ENCODE peak calls at places on chromosome 7, in seven cellular contexts. O is heart left ventricle, R is Peyer's patch, J is right lobe of liver, K is body of pancreas, Q is tibial nerve, M is prostate gland. W is an unnamed sample. For H3K4me1, the result is how much of the 10 kb centered on the place peaks cover.

GRCh38 chr7:35802649-35803048 is 1.8 kb downstream of the SEPTIN7 start:
- DNase-seq in O (no peak), R (no peak), J (no peak), K (no peak), Q (no peak), M (no peak), W (no peak)

GRCh38 chr7:142784096-142784495 is 13.3 kb downstream of the PRSS2 start:
- DNase-seq in O (no peak), R (no peak), J (no peak), K (no peak), Q (no peak), M (no peak), W (no peak)

GRCh38 chr7:94618134-94618533 is 37.8 kb downstream of the SGCE start:
- DNase-seq in O (no peak), R (no peak), J (no peak), K (no peak), Q (no peak), M (no peak), W (no peak)

GRCh38 chr7:75055830-75056431 is 17.7 kb downstream of the RCC1L start:
- DNase-seq in O (no peak), R (no peak), J (no peak), K (no peak), Q (no peak), M (no peak), W (no peak)

GRCh38 chr7:147711429-147711828 is 879.1 kb upstream of the C7orf33 start:
- DNase-seq in O (no peak), R (no peak), J (no peak), K (no peak), Q (no peak), M (no peak), W (no peak)

GRCh38 chr7:92071032-92071431 is 63.2 kb downstream of the CYP51A1 start:
- DNase-seq in O (no peak), R (no peak), J (no peak), K (no peak), Q (no peak), M (no peak), W (no peak)

GRCh38 chr7:106305732-106306131 is 20.9 kb upstream of the NAMPT start:
- DNase-seq in O (no peak), R (no peak), J (no peak), K (no peak), Q (no peak), M (no peak), W (no peak)

GRCh38 chr7:97020601-97021442 is 3.8 kb downstream of the DLX5 start:
- DNase-seq in O (no peak), R (no peak), J (no peak), K (no peak), Q (no peak), M (no peak), W (peak)

GRCh38 chr7:55274156-55274555 is 91.0 kb upstream of the LANCL2 start:
- DNase-seq in O (no peak), R (no peak), J (no peak), K (no peak), Q (no peak), M (no peak), W (peak)

GRCh38 chr7:77326131-77326530 is 90.0 kb downstream of the GSAP start:
- DNase-seq in O (no peak), R (no peak), J (no peak), K (no peak), Q (no peak), M (no peak), W (no peak)
- H3K4me1 ChIP-seq in O (half or more), R (under half), J (under half), K (under half), Q (under half), M (under half), W (half or more)

DNA sequence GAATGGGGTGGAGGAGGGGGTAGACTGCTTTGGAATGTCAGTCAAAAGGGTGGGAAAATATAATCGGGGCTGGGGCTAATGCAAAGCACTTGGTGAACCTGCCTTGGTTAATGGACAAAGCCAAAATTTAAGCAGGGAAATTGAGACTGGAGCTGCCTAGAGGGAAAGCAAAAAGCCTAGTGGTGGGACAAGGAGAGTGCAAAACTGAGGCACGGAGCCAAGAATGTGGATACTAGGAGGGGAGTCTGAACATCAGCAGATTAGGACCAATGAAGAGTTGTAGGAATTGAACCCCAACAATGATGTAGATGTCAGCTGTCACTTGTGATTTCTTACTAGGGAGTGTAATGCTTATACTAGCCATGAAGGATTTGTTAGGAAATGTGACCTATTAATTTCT is 195.9 kb downstream of the MDFIC start:
- DNase-seq in O (no peak), R (no peak), J (no peak), K (no peak), Q (no peak), M (no peak), W (no peak)
- TF ChIP-seq CTCF in O (no peak), R (no peak), J (no peak), K (peak), Q (no peak), M (no peak), W (no peak)

GRCh38 chr7:20785211-20786048 is 1.3 kb downstream of the SP8 start:
- DNase-seq in O (no peak), R (peak), J (no peak), K (peak), Q (no peak), M (peak), W (no peak)

GRCh38 chr7:20786049-20786412 is 655 bp downstream of the SP8 start:
- DNase-seq in O (no peak), R (no peak), J (no peak), K (no peak), Q (no peak), M (no peak), W (no peak)

GRCh38 chr7:20786421-20786778 is 286 bp downstream of the SP8 start:
- DNase-seq in O (no peak), R (no peak), J (no peak), K (no peak), Q (no peak), M (no peak), W (no peak)

GRCh38 chr7:20787658-20788057 is 972 bp upstream of the SP8 start:
- DNase-seq in O (no peak), R (no peak), J (no peak), K (no peak), Q (no peak), M (no peak), W (no peak)

DNA sequence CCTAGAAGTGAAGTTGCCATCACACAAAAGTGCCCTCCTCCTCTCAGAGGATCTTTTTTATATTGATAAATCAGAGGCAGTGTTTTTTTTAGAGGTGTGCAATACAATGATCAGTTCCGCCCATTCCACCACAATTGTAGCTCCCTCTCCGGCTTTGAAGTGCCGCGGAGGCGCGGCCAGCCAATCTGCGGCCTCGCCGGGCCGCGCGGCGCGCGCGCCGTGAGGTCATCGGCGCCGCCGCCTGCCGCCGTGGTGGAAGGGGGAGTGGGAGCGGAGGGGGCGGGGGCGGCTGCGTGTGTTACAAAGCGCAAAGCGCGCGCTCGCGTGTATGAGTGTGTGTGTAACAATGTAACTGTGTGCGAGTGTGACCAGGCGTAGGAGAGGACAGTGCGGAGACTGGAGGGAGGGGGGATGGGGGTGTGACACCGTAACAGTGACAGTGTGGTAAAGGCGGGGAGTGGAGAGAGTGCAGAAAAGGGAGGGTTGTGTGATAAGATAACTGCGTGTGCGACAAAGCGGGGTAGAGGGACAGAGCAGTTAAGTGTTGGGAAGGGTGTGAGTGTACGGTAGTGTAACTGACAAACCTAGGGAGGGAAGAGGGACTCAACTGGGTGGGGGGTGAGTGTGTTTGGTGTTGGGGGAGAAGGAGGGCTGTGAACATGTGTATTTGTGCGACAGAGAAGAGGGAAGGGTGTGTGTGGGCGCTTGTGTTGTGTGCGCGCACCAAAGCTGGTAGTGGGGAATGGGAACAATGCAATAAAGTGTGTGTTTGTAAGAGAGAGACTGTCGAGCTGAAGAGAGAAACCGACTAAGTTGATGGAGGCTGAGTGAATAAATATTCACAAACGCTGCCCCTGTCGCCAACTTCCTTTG is at the start of gene SP8:
- DNase-seq in O (no peak), R (peak), J (no peak), K (no peak), Q (no peak), M (peak), W (no peak)
- TF ChIP-seq POLR2A in O (no peak), R (peak), J (no peak), K (no peak), Q (no peak), M (peak), W (no peak)

GRCh38 chr7:44881066-44881600 is 4.2 kb downstream of the PURB start:
- DNase-seq in O (no peak), R (no peak), J (no peak), K (no peak), Q (no peak), M (no peak), W (no peak)

GRCh38 chr7:44882899-44883298 is 2.4 kb downstream of the PURB start:
- DNase-seq in O (no peak), R (no peak), J (no peak), K (no peak), Q (no peak), M (no peak), W (no peak)

GRCh38 chr7:44883961-44884360 is 1.4 kb downstream of the PURB start:
- DNase-seq in O (no peak), R (no peak), J (no peak), K (no peak), Q (no peak), M (no peak), W (no peak)

GRCh38 chr7:44881610-44882009 is 3.7 kb downstream of the PURB start:
- DNase-seq in O (no peak), R (no peak), J (no peak), K (no peak), Q (no peak), M (no peak), W (no peak)

GRCh38 chr7:44880317-44881018 is 4.9 kb downstream of the PURB start:
- DNase-seq in O (no peak), R (no peak), J (no peak), K (no peak), Q (no peak), M (no peak), W (no peak)
- H3K4me1 ChIP-seq in O (half or more), R (under half), J (under half), K (half or more), Q (under half), M (under half), W (half or more)

DNA sequence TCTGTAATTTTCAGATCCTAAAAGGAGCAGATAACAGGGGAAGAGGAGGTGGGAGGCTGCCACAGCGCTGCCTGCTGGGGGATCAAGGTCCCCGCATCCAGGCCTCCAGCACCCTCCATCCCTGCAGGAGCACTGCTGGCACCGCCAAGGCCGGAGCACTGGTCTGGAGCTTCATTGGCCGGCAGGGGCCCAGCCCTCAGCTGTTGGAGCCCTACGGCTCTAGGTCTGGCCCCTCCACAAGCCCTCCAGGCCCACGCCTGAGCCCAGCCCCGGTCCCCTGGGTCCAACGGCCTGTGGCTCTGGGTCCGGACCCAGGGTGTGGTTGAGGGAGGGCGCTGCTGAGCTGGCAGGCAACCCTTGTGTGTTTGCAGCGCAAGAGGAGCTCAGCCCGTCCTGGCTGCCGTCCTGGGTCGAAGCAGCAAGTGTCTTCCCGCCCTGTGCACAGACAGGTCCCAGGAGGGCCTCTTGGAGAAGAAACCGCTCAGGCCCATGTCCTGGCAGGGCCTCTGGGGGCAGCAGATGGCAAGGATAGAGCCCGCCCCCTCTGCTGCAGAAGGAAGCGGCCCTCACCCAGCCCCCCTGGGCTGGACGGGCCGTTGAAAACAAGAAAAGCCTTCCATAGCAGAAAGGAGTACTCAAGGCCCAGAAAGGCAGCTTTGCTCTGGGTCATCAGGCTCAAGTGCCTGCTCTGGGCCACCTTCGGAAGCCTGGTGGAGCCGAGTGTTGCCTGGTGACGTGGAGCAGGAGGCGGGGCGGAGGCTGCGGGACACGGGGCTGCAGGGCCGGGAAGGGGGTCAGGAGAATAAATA is 54.3 kb upstream of the TNRC18 start:
- DNase-seq in O (peak), R (peak), J (no peak), K (no peak), Q (no peak), M (no peak), W (no peak)
- TF ChIP-seq CTCF in O (peak), R (no peak), J (no peak), K (no peak), Q (no peak), M (no peak), W (no peak)

W was measured in esophagus muscularis mucosa.